ENCODE peak calls at places on chromosomes 13 and 19, in ten cellular contexts. One of them, this sample, is unnamed.

GRCh38 chr13:44819245-44819644 is 170.0 kb downstream of the NUFIP1 start:
- DNase-seq in activated CD8-positive, alpha-beta T cell treated with anti-CD3 and anti-CD28 coated beads for 36 hours: peak; percentile 27
- DNase-seq in endodermal cell: peak; percentile 27
- DNase-seq in fibroblast of lung: peak; percentile 63
- DNase-seq in ovary: no peak
- DNase-seq in breast epithelium: no peak
- DNase-seq in pancreas: no peak
- DNase-seq in choroid plexus epithelial cell: peak; percentile 91
- DNase-seq in IMR-90: peak; percentile 95
- DNase-seq in heart right ventricle: no peak
- DNase-seq in this sample: no peak

GRCh38 chr13:107276936-107277335 is 709.0 kb upstream of the ARGLU1 start:
- DNase-seq in IMR-90: peak; percentile 22
- DNase-seq in activated CD8-positive, alpha-beta T cell treated with anti-CD3 and anti-CD28 coated beads for 36 hours: no peak
- DNase-seq in ovary: no peak
- DNase-seq in breast epithelium: no peak
- DNase-seq in fibroblast of lung: no peak
- DNase-seq in heart right ventricle: no peak
- DNase-seq in endodermal cell: no peak
- DNase-seq in pancreas: no peak
- DNase-seq in choroid plexus epithelial cell: peak; percentile 28
- DNase-seq in this sample: no peak

GRCh38 chr19:49534632-49535385 is 7.0 kb downstream of the RCN3 start:
- DNase-seq in fibroblast of lung: no peak
- DNase-seq in endodermal cell: no peak
- DNase-seq in breast epithelium: no peak
- DNase-seq in heart right ventricle: no peak
- DNase-seq in IMR-90: no peak
- DNase-seq in ovary: peak; percentile 42
- DNase-seq in choroid plexus epithelial cell: no peak
- DNase-seq in activated CD8-positive, alpha-beta T cell treated with anti-CD3 and anti-CD28 coated beads for 36 hours: peak; percentile 32
- DNase-seq in pancreas: no peak
- DNase-seq in this sample: no peak

GRCh38 chr19:17468302-17469091 is 1.8 kb upstream of the SLC27A1 start:
- DNase-seq in breast epithelium: peak; percentile 74
- DNase-seq in activated CD8-positive, alpha-beta T cell treated with anti-CD3 and anti-CD28 coated beads for 36 hours: no peak
- DNase-seq in ovary: peak; percentile 84
- DNase-seq in endodermal cell: peak; percentile 67
- DNase-seq in pancreas: peak; percentile 75
- DNase-seq in fibroblast of lung: no peak
- DNase-seq in heart right ventricle: peak; percentile 83
- DNase-seq in IMR-90: no peak
- DNase-seq in choroid plexus epithelial cell: peak; percentile 26
- DNase-seq in this sample: peak; percentile 41

GRCh38 chr13:36814465-36814864 is 4.6 kb upstream of the RFXAP start:
- DNase-seq in endodermal cell: no peak
- DNase-seq in choroid plexus epithelial cell: peak; percentile 40
- DNase-seq in IMR-90: no peak
- DNase-seq in fibroblast of lung: no peak
- DNase-seq in breast epithelium: no peak
- DNase-seq in ovary: no peak
- DNase-seq in activated CD8-positive, alpha-beta T cell treated with anti-CD3 and anti-CD28 coated beads for 36 hours: no peak
- DNase-seq in heart right ventricle: no peak
- DNase-seq in pancreas: no peak
- DNase-seq in this sample: no peak

GRCh38 chr13:37833411-37833810 is 36.2 kb downstream of the TRPC4 start:
- DNase-seq in activated CD8-positive, alpha-beta T cell treated with anti-CD3 and anti-CD28 coated beads for 36 hours: no peak
- DNase-seq in choroid plexus epithelial cell: no peak
- DNase-seq in fibroblast of lung: no peak
- DNase-seq in endodermal cell: no peak
- DNase-seq in pancreas: no peak
- DNase-seq in heart right ventricle: no peak
- DNase-seq in IMR-90: no peak
- DNase-seq in breast epithelium: no peak
- DNase-seq in ovary: no peak
- DNase-seq in this sample: no peak

GRCh38 chr13:21676611-21677021 is 5.7 kb downstream of the FGF9 start:
- DNase-seq in fibroblast of lung: no peak
- DNase-seq in IMR-90: no peak
- DNase-seq in heart right ventricle: no peak
- DNase-seq in breast epithelium: no peak
- DNase-seq in pancreas: no peak
- DNase-seq in choroid plexus epithelial cell: no peak
- DNase-seq in activated CD8-positive, alpha-beta T cell treated with anti-CD3 and anti-CD28 coated beads for 36 hours: peak; percentile 53
- DNase-seq in ovary: no peak
- DNase-seq in endodermal cell: peak; percentile 90
- DNase-seq in this sample: peak; percentile 69

GRCh38 chr13:34462843-34463242 is 479.2 kb upstream of the NBEA start:
- DNase-seq in heart right ventricle: peak; percentile 12
- DNase-seq in endodermal cell: no peak
- DNase-seq in pancreas: no peak
- DNase-seq in breast epithelium: no peak
- DNase-seq in ovary: no peak
- DNase-seq in activated CD8-positive, alpha-beta T cell treated with anti-CD3 and anti-CD28 coated beads for 36 hours: no peak
- DNase-seq in IMR-90: peak; percentile 22
- DNase-seq in choroid plexus epithelial cell: peak; percentile 16
- DNase-seq in fibroblast of lung: peak; percentile 71
- DNase-seq in this sample: no peak

DNA sequence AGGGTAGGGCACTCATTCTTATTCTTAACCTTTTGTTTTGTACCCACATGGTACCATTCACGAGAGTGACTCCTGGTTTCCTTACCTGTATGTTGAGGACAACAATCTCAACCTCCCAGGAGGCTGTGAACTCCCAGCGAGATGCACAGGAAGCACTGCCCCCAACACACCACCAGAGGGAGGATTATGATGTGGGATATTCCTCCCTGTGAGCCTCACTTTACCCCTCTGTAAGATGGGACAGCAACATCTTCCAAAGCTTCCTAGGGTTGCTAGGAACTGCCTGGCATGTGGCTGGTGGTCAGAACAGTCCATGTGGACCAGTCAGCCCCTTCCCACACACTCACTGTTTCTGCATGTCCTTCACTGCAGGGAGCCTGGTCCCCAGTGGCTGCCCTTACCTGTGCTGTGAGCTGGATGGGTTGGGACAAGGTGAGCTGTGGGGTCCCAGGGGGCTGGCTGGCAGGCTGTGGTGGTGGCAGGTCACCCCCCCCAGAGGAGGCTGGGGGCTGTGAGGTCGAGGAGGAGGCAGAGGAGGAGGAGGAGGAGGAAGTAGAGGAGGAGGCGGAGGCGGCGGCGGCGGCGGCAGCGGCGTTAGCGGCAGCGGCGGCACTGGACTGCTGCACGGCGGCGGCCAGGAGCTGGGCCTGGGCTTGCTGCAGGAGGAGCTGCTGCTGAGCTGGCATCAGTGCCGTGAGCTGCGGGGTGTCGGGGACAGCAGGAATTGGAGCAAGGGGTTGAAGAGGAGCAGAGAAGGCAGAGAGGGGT is 15.8 kb downstream of the POU2F2 start:
- DNase-seq in breast epithelium: no peak
- DNase-seq in ovary: no peak
- DNase-seq in choroid plexus epithelial cell: no peak
- DNase-seq in IMR-90: no peak
- DNase-seq in activated CD8-positive, alpha-beta T cell treated with anti-CD3 and anti-CD28 coated beads for 36 hours: no peak
- DNase-seq in pancreas: peak; percentile 64
- DNase-seq in endodermal cell: no peak
- DNase-seq in heart right ventricle: no peak
- DNase-seq in fibroblast of lung: no peak
- DNase-seq in this sample: no peak
- TF ChIP-seq CTCF in breast epithelium: no peak
- TF ChIP-seq CTCF in ovary: no peak
- TF ChIP-seq CTCF in choroid plexus epithelial cell: peak; percentile 22
- TF ChIP-seq CTCF in IMR-90: no peak
- TF ChIP-seq CTCF in activated CD8-positive, alpha-beta T cell treated with anti-CD3 and anti-CD28 coated beads for 36 hours: no peak
- TF ChIP-seq CTCF in pancreas: no peak
- TF ChIP-seq CTCF in endodermal cell: peak; percentile 51
- TF ChIP-seq CTCF in heart right ventricle: no peak
- TF ChIP-seq CTCF in fibroblast of lung: no peak
- TF ChIP-seq CTCF in this sample: no peak

GRCh38 chr13:98773053-98773452 is 20.6 kb upstream of the SLC15A1 start:
- DNase-seq in heart right ventricle: no peak
- DNase-seq in breast epithelium: no peak
- DNase-seq in fibroblast of lung: no peak
- DNase-seq in IMR-90: no peak
- DNase-seq in pancreas: no peak
- DNase-seq in endodermal cell: peak; percentile 85
- DNase-seq in ovary: no peak
- DNase-seq in activated CD8-positive, alpha-beta T cell treated with anti-CD3 and anti-CD28 coated beads for 36 hours: no peak
- DNase-seq in choroid plexus epithelial cell: no peak
- DNase-seq in this sample: no peak
- TF ChIP-seq CTCF in heart right ventricle: no peak
- TF ChIP-seq CTCF in breast epithelium: no peak
- TF ChIP-seq CTCF in fibroblast of lung: no peak
- TF ChIP-seq CTCF in IMR-90: no peak
- TF ChIP-seq CTCF in pancreas: no peak
- TF ChIP-seq CTCF in endodermal cell: peak; percentile 74
- TF ChIP-seq CTCF in ovary: no peak
- TF ChIP-seq CTCF in activated CD8-positive, alpha-beta T cell treated with anti-CD3 and anti-CD28 coated beads for 36 hours: no peak
- TF ChIP-seq CTCF in choroid plexus epithelial cell: no peak
- TF ChIP-seq CTCF in this sample: peak; percentile 29

GRCh38 chr19:32330149-32330548 is 15.3 kb upstream of the ZNF507 start:
- DNase-seq in IMR-90: no peak
- DNase-seq in heart right ventricle: no peak
- DNase-seq in choroid plexus epithelial cell: no peak
- DNase-seq in endodermal cell: no peak
- DNase-seq in fibroblast of lung: no peak
- DNase-seq in breast epithelium: no peak
- DNase-seq in ovary: no peak
- DNase-seq in pancreas: no peak
- DNase-seq in activated CD8-positive, alpha-beta T cell treated with anti-CD3 and anti-CD28 coated beads for 36 hours: no peak
- DNase-seq in this sample: no peak

GRCh38 chr19:32318884-32319520 is 26.4 kb upstream of the ZNF507 start:
- DNase-seq in IMR-90: no peak
- DNase-seq in fibroblast of lung: no peak
- DNase-seq in choroid plexus epithelial cell: peak; percentile 5
- DNase-seq in activated CD8-positive, alpha-beta T cell treated with anti-CD3 and anti-CD28 coated beads for 36 hours: peak; percentile 17
- DNase-seq in ovary: no peak
- DNase-seq in endodermal cell: peak; percentile 90
- DNase-seq in heart right ventricle: no peak
- DNase-seq in breast epithelium: no peak
- DNase-seq in pancreas: no peak
- DNase-seq in this sample: peak; percentile 76

GRCh38 chr19:32322541-32322940 is 22.9 kb upstream of the ZNF507 start:
- DNase-seq in choroid plexus epithelial cell: no peak
- DNase-seq in endodermal cell: peak; percentile 28
- DNase-seq in heart right ventricle: no peak
- DNase-seq in pancreas: no peak
- DNase-seq in ovary: no peak
- DNase-seq in fibroblast of lung: no peak
- DNase-seq in activated CD8-positive, alpha-beta T cell treated with anti-CD3 and anti-CD28 coated beads for 36 hours: no peak
- DNase-seq in IMR-90: no peak
- DNase-seq in breast epithelium: no peak
- DNase-seq in this sample: no peak

DNA sequence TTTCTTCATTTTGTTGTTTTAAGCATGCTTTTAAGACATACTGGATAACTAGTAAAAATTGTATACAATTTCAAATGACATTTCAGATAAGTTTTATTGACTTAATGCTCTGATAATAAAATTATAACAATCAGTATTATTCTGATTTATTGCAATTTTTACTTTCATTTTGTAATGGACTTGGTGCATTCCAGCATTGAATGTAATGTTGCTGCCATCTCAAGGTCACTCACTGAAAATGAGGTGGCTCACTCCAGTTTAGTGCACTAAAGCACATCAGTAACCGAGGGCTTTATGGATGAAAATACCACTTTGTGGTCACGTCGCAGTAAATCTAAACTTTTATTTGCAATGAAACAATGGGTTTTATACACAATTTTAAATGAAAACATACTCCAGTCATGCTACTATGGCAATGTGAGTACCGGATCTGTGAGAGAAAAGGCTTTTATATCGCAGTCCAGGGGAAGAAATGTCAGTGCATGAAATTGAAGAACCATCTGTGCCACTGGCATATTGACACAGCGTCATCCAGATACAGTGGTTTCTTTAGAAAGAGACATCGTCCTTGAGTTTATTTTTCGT is 20.7 kb upstream of the ZNF507 start:
- DNase-seq in ovary: no peak
- DNase-seq in breast epithelium: no peak
- DNase-seq in activated CD8-positive, alpha-beta T cell treated with anti-CD3 and anti-CD28 coated beads for 36 hours: no peak
- DNase-seq in endodermal cell: no peak
- DNase-seq in choroid plexus epithelial cell: peak; percentile 42
- DNase-seq in heart right ventricle: no peak
- DNase-seq in IMR-90: peak; percentile 6
- DNase-seq in fibroblast of lung: peak; percentile 37
- DNase-seq in pancreas: no peak
- DNase-seq in this sample: no peak
- TF ChIP-seq CTCF in ovary: no peak
- TF ChIP-seq CTCF in breast epithelium: no peak
- TF ChIP-seq CTCF in activated CD8-positive, alpha-beta T cell treated with anti-CD3 and anti-CD28 coated beads for 36 hours: no peak
- TF ChIP-seq CTCF in endodermal cell: no peak
- TF ChIP-seq CTCF in choroid plexus epithelial cell: peak; percentile 37
- TF ChIP-seq CTCF in heart right ventricle: no peak
- TF ChIP-seq CTCF in IMR-90: peak; percentile 20
- TF ChIP-seq CTCF in fibroblast of lung: peak; percentile 29
- TF ChIP-seq CTCF in pancreas: no peak
- TF ChIP-seq CTCF in this sample: no peak

GRCh38 chr13:51817717-51818116 is 13.8 kb upstream of the DHRS12 start:
- DNase-seq in ovary: no peak
- DNase-seq in endodermal cell: no peak
- DNase-seq in choroid plexus epithelial cell: no peak
- DNase-seq in IMR-90: no peak
- DNase-seq in breast epithelium: no peak
- DNase-seq in activated CD8-positive, alpha-beta T cell treated with anti-CD3 and anti-CD28 coated beads for 36 hours: no peak
- DNase-seq in pancreas: no peak
- DNase-seq in heart right ventricle: no peak
- DNase-seq in fibroblast of lung: no peak
- DNase-seq in this sample: no peak

GRCh38 chr13:51819544-51819943 is 15.6 kb upstream of the DHRS12 start:
- DNase-seq in endodermal cell: no peak
- DNase-seq in activated CD8-positive, alpha-beta T cell treated with anti-CD3 and anti-CD28 coated beads for 36 hours: no peak
- DNase-seq in pancreas: no peak
- DNase-seq in fibroblast of lung: no peak
- DNase-seq in choroid plexus epithelial cell: no peak
- DNase-seq in breast epithelium: no peak
- DNase-seq in ovary: no peak
- DNase-seq in heart right ventricle: no peak
- DNase-seq in IMR-90: no peak
- DNase-seq in this sample: no peak

GRCh38 chr13:51818771-51819511 is 15.0 kb upstream of the DHRS12 start:
- DNase-seq in choroid plexus epithelial cell: peak; percentile 52
- DNase-seq in activated CD8-positive, alpha-beta T cell treated with anti-CD3 and anti-CD28 coated beads for 36 hours: peak; percentile 72
- DNase-seq in fibroblast of lung: peak; percentile 49
- DNase-seq in IMR-90: peak; percentile 53
- DNase-seq in heart right ventricle: no peak
- DNase-seq in breast epithelium: no peak
- DNase-seq in ovary: no peak
- DNase-seq in endodermal cell: no peak
- DNase-seq in pancreas: no peak
- DNase-seq in this sample: no peak

GRCh38 chr13:51816604-51817254 is 12.8 kb upstream of the DHRS12 start:
- DNase-seq in IMR-90: no peak
- DNase-seq in heart right ventricle: no peak
- DNase-seq in pancreas: no peak
- DNase-seq in activated CD8-positive, alpha-beta T cell treated with anti-CD3 and anti-CD28 coated beads for 36 hours: no peak
- DNase-seq in ovary: no peak
- DNase-seq in fibroblast of lung: no peak
- DNase-seq in endodermal cell: no peak
- DNase-seq in breast epithelium: no peak
- DNase-seq in choroid plexus epithelial cell: no peak
- DNase-seq in this sample: no peak

DNA sequence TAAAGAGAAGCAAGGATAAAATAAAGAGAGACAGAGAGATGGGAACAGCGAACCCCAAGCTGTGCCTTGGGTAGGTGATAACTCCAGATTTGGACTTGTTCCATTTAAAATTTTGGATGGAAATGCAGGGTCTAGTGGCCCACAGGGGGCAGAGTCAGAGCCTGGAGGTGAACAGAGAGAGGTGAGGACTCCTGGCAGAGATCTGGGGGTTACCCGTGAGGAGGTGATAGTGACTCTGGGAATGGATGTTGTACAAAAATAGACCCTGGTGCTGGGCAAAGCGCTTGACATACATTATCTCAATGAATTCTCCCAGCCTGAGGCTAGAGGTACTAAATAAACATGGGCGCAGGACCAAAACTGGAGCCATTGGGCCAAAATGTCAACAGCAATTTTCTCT is 14.3 kb upstream of the DHRS12 start:
- DNase-seq in breast epithelium: no peak
- DNase-seq in heart right ventricle: no peak
- DNase-seq in ovary: no peak
- DNase-seq in endodermal cell: no peak
- DNase-seq in IMR-90: no peak
- DNase-seq in fibroblast of lung: no peak
- DNase-seq in pancreas: no peak
- DNase-seq in choroid plexus epithelial cell: no peak
- DNase-seq in activated CD8-positive, alpha-beta T cell treated with anti-CD3 and anti-CD28 coated beads for 36 hours: no peak
- DNase-seq in this sample: no peak
- TF ChIP-seq CTCF in breast epithelium: no peak
- TF ChIP-seq CTCF in heart right ventricle: no peak
- TF ChIP-seq CTCF in ovary: no peak
- TF ChIP-seq CTCF in endodermal cell: peak; percentile 52
- TF ChIP-seq CTCF in IMR-90: no peak
- TF ChIP-seq CTCF in fibroblast of lung: no peak
- TF ChIP-seq CTCF in pancreas: no peak
- TF ChIP-seq CTCF in choroid plexus epithelial cell: no peak
- TF ChIP-seq CTCF in activated CD8-positive, alpha-beta T cell treated with anti-CD3 and anti-CD28 coated beads for 36 hours: no peak
- TF ChIP-seq CTCF in this sample: no peak

This sample was measured in neural progenitor cell.